ENCODE peak calls at places on chromosomes 13 and 19, in eight cellular contexts. B is SW480, Y is cardiac fibroblast, R is C1 segment of cervical spinal cord, X is sciatic nerve, H is mesenchymal stem cell, W is amniotic stem cell, N is AG08395. I is an unnamed sample.

GRCh38 chr13:107348931-107349330 is 781.0 kb upstream of the ARGLU1 start:
- DNase-seq in N (no peak), R (no peak), H (peak), X (no peak), W (no peak), B (no peak), Y (peak), I (peak)

GRCh38 chr13:34507630-34508029 is 434.4 kb upstream of the NBEA start:
- DNase-seq in W (peak), Y (no peak), R (no peak), H (no peak), N (no peak), B (no peak), X (no peak), I (no peak)

GRCh38 chr13:24092108-24092507 is 68.4 kb upstream of the SPATA13 start:
- DNase-seq in X (no peak), H (no peak), W (no peak), N (no peak), B (no peak), Y (no peak), R (no peak), I (no peak)

GRCh38 chr19:29587518-29587986 is 18.5 kb upstream of the POP4 start:
- DNase-seq in B (peak), Y (peak), R (no peak), W (no peak), N (peak), X (no peak), H (peak), I (peak)

GRCh38 chr13:23701646-23702045 is 131.4 kb downstream of the TNFRSF19 start:
- DNase-seq in W (no peak), X (peak), B (no peak), R (no peak), H (peak), N (peak), Y (peak), I (peak)

GRCh38 chr13:28474491-28475134 is 20.3 kb downstream of the FLT1 start:
- DNase-seq in B (no peak), H (peak), W (no peak), N (no peak), Y (no peak), X (no peak), R (no peak), I (no peak)

GRCh38 chr19:29560313-29561075 is 34.7 kb downstream of the VSTM2B start:
- DNase-seq in X (no peak), Y (no peak), B (no peak), W (no peak), R (no peak), H (no peak), N (no peak), I (no peak)

GRCh38 chr19:14156122-14156521 is 19.7 kb upstream of the ASF1B start:
- DNase-seq in B (no peak), Y (no peak), N (no peak), R (no peak), W (no peak), H (no peak), X (no peak), I (no peak)

GRCh38 chr13:50358221-50358620 is 343.0 kb downstream of the KCNRG start:
- DNase-seq in Y (no peak), N (no peak), R (no peak), B (no peak), H (no peak), W (no peak), X (no peak), I (no peak)

GRCh38 chr19:41327076-41327475 is 17.1 kb downstream of the CCDC97 start:
- DNase-seq in N (no peak), R (no peak), B (peak), Y (no peak), W (no peak), H (peak), X (no peak), I (no peak)

GRCh38 chr13:50846861-50847475 is 3.5 kb upstream of the DLEU7 start:
- DNase-seq in Y (no peak), X (no peak), N (no peak), B (no peak), R (no peak), H (no peak), W (no peak), I (no peak)

GRCh38 chr13:100387416-100387815 is 201.2 kb downstream of the GGACT start:
- DNase-seq in N (no peak), W (no peak), X (no peak), R (no peak), Y (no peak), H (no peak), B (no peak), I (no peak)

GRCh38 chr19:39008137-39008536 is 24.2 kb downstream of the FBXO27 start:
- DNase-seq in X (no peak), N (no peak), B (no peak), H (no peak), R (no peak), Y (no peak), W (no peak), I (no peak)

GRCh38 chr19:35508129-35508528 is 5.3 kb downstream of the DMKN start:
- DNase-seq in N (no peak), H (no peak), X (no peak), Y (no peak), R (no peak), W (no peak), B (no peak), I (no peak)

GRCh38 chr19:42295831-42296525 is 6.0 kb upstream of the PRR19 start:
- DNase-seq in X (peak), W (no peak), N (peak), B (peak), R (peak), H (peak), Y (peak), I (no peak)

GRCh38 chr19:29845576-29846176 is 33.9 kb downstream of the CCNE1 start:
- DNase-seq in B (peak), Y (peak), H (peak), W (peak), R (no peak), X (no peak), N (peak), I (no peak)

GRCh38 chr19:37778613-37779138 is 710 bp downstream of the ZNF573 start:
- DNase-seq in N (peak), B (no peak), R (no peak), W (no peak), H (peak), X (no peak), Y (peak), I (no peak)

GRCh38 chr13:106847049-106847448 is 279.1 kb upstream of the ARGLU1 start:
- DNase-seq in H (no peak), Y (no peak), W (no peak), N (no peak), B (peak), X (no peak), R (no peak), I (no peak)

GRCh38 chr13:33426131-33426530 is 140.6 kb upstream of the STARD13 start:
- DNase-seq in Y (no peak), W (no peak), X (no peak), N (no peak), R (no peak), H (no peak), B (no peak), I (no peak)

GRCh38 chr13:75357576-75358295 is 124.2 kb downstream of the TBC1D4 start:
- DNase-seq in B (peak), R (no peak), W (peak), N (peak), H (peak), Y (peak), X (no peak), I (no peak)